ENCODE peak calls at places on chromosomes 16 and 17, in five cellular contexts. B is K562, F is AG04450, P is HL-60, S is neuronal stem cell. E is an unnamed sample. For H3K27me3, the result is how much of the 10 kb centered on the place peaks cover.

GRCh38 chr16:49698931-49699715 is 156.8 kb downstream of the ZNF423 start:
- DNase-seq in B (no peak), P (no peak), F (no peak), S (no peak), E (no peak)

GRCh38 chr16:74224828-74225227 is 71.8 kb upstream of the PSMD7 start:
- DNase-seq in S (no peak), P (no peak), B (no peak), F (no peak), E (no peak)

GRCh38 chr17:40559016-40559853 is 6.0 kb downstream of the CCR7 start:
- DNase-seq in F (no peak), B (no peak), S (no peak), P (no peak), E (no peak)

GRCh38 chr17:17533901-17534441 is 37.8 kb upstream of the RASD1 start:
- DNase-seq in S (no peak), P (no peak), F (no peak), B (no peak), E (no peak)

GRCh38 chr16:50299508-50300105 is 33.3 kb downstream of the ADCY7 start:
- DNase-seq in B (no peak), S (no peak), F (no peak), P (no peak), E (no peak)

GRCh38 chr16:57331355-57331754 is 27.2 kb upstream of the CCL22 start:
- DNase-seq in P (no peak), S (no peak), F (no peak), B (no peak), E (no peak)

GRCh38 chr17:40327244-40327666 is 18.3 kb downstream of the RARA start:
- DNase-seq in S (no peak), P (no peak), B (no peak), F (no peak), E (no peak)

GRCh38 chr17:17491546-17491988 is 4.6 kb downstream of the RASD1 start:
- DNase-seq in B (no peak), S (no peak), P (no peak), F (no peak), E (peak)

GRCh38 chr16:81071816-81072215 is 5.2 kb downstream of the C16orf46 start:
- DNase-seq in P (peak), B (peak), S (no peak), F (no peak), E (no peak)

GRCh38 chr16:2992383-2993081 is 12.3 kb upstream of the PKMYT1 start:
- DNase-seq in S (no peak), B (no peak), P (no peak), F (no peak), E (no peak)

GRCh38 chr17:77287432-77288068 is 146.8 kb downstream of the SEC14L1 start:
- DNase-seq in B (no peak), S (no peak), F (peak), P (no peak), E (no peak)

GRCh38 chr16:84271866-84272265 is 22.8 kb upstream of the WFDC1 start:
- DNase-seq in P (no peak), B (no peak), F (no peak), S (no peak), E (no peak)

GRCh38 chr16:85983064-85983463 is 84.1 kb downstream of the IRF8 start:
- DNase-seq in P (no peak), F (no peak), B (no peak), S (no peak), E (no peak)

GRCh38 chr17:2815781-2816185 is 19.5 kb downstream of the RAP1GAP2 start:
- DNase-seq in P (no peak), S (no peak), B (no peak), F (no peak), E (no peak)

GRCh38 chr17:27544350-27545131 is 86.4 kb upstream of the LGALS9 start:
- DNase-seq in P (peak), B (peak), F (no peak), S (no peak), E (no peak)

GRCh38 chr16:86740817-86741799 is 162.8 kb downstream of the FOXL1 start:
- DNase-seq in S (no peak), P (no peak), B (no peak), F (no peak), E (peak)

GRCh38 chr16:85369741-85370528 is 243.2 kb upstream of the GSE1 start:
- DNase-seq in F (no peak), S (peak), B (peak), P (peak), E (no peak)

DNA sequence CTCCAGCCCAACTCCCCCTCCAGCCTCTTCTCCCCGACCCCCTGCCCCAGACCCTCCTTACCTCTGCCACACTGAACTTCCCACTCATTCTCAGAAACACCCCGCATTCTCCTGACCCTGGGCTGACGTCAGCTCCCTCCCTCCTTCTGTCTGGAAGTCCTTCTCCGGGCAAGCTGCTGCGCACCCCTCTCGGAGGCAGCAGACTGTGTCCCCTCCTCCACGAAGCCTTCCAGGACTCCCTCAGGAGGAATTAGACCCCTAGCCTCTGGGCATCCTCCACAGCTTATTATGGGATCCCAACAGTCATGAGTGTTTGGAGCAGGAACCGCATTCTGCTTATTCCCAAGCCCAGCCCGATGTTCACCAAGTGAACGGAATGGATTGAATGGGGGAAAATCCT is 3.4 kb upstream of the RPL38 start:
- DNase-seq in P (no peak), F (no peak), B (no peak), S (no peak), E (no peak)
- H3K27me3 ChIP-seq in P (under half), F (under half), B (half or more), S (under half), E (under half)

GRCh38 chr16:1311738-1312458 is 2.5 kb downstream of the UBE2I start:
- DNase-seq in P (no peak), S (no peak), F (no peak), B (no peak), E (no peak)
- H3K4me3 ChIP-seq in P (peak), S (peak), F (peak), B (peak), E (peak)

GRCh38 chr17:49016775-49017463 is 19.7 kb downstream of the IGF2BP1 start:
- DNase-seq in P (no peak), S (no peak), F (peak), B (no peak), E (no peak)

GRCh38 chr17:49012893-49013255 is 15.7 kb downstream of the IGF2BP1 start:
- DNase-seq in F (no peak), S (no peak), B (no peak), P (no peak), E (no peak)

GRCh38 chr17:49015924-49016774 is 19.0 kb downstream of the IGF2BP1 start:
- DNase-seq in S (no peak), F (no peak), B (no peak), P (no peak), E (no peak)

GRCh38 chr17:49013311-49014205 is 16.4 kb downstream of the IGF2BP1 start:
- DNase-seq in P (no peak), B (peak), S (peak), F (no peak), E (no peak)

DNA sequence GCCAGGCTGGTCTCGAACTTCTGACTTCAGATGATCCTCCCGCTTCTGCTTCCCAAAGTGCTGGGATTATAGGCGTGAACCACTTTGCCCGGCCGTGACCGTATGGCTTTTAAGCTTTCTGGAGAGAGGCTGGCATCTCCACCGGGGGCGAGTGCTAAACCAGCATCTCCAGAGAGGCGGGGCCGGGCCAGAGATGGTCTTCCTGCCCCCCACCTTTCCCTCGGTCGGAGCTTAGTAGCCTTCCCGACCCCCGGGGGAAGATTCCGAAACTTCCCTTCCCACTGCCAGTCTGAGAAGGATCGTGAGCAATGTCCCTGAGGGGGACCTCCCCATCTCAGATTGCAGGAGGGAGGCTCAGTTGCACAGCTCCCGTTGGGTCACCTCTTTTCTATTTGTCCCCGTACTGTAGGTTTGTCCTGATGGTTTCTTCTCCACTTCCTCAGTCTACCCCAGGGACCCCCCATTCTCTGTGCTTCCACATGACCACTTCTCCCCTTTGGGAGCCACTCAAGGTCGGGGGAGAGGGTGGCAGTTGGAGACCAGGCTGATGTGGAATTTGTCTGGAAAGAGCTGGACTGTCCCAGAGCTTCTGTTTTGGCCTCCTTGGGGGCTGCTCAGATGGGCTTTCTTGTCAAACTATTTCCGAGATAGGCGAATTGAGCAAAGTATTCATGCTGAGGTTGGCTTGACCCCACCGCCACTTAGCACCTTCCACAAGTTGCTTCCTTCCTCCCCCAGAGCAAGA is 18.2 kb downstream of the IGF2BP1 start:
- DNase-seq in B (no peak), S (no peak), F (no peak), P (no peak), E (no peak)
- H3K27me3 ChIP-seq in B (under half), S (under half), F (under half), P (under half), E (half or more)

GRCh38 chr17:59003860-59004259 is 102.8 kb downstream of the TRIM37 start:
- DNase-seq in P (no peak), S (no peak), B (no peak), F (no peak), E (no peak)
- H3K4me3 ChIP-seq in P (no peak), S (no peak), B (no peak), F (no peak), E (no peak)

GRCh38 chr17:79630120-79630519 is 19.3 kb upstream of the RBFOX3 start:
- DNase-seq in B (no peak), S (no peak), P (no peak), F (no peak), E (peak)
- H3K27me3 ChIP-seq in B (half or more), S (under half), P (under half), F (under half), E (under half)

GRCh38 chr16:25692307-25692706 is 548 bp downstream of the HS3ST4 start:
- DNase-seq in B (no peak), P (no peak), F (no peak), S (no peak), E (no peak)
- H3K4me3 ChIP-seq in B (no peak), P (no peak), F (no peak), S (peak), E (peak)

GRCh38 chr17:79844869-79845600 is 5.8 kb upstream of the CBX4 start:
- DNase-seq in F (no peak), S (no peak), P (no peak), B (peak), E (no peak)

GRCh38 chr17:79843917-79844815 is 4.9 kb upstream of the CBX4 start:
- DNase-seq in P (no peak), F (no peak), B (no peak), S (no peak), E (no peak)

GRCh38 chr17:79847698-79848369 is 8.6 kb upstream of the CBX4 start:
- DNase-seq in B (no peak), P (no peak), F (no peak), S (no peak), E (no peak)

GRCh38 chr17:79843475-79843916 is 4.3 kb upstream of the CBX4 start:
- DNase-seq in B (no peak), F (no peak), S (no peak), P (no peak), E (no peak)

DNA sequence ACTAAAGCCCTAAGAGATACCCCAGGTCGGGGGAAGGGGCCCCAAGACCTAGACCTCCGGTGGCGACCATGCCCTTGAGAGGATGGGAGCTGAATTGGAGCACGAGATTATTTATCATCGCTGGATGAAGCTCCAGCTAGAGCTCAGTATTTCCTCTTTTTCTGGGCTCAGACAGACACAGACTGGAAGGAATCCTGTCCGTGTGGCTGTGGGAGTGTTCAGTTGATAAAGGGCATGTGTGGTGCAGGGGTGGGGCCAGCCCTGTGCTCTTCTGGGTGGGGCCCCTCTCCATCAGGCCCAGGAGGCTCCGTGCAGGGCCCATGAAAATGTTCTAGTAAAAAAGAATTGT is 6.3 kb upstream of the CBX4 start:
- DNase-seq in P (peak), B (peak), F (no peak), S (no peak), E (no peak)
- H3K27me3 ChIP-seq in P (under half), B (under half), F (under half), S (half or more), E (under half)

DNA sequence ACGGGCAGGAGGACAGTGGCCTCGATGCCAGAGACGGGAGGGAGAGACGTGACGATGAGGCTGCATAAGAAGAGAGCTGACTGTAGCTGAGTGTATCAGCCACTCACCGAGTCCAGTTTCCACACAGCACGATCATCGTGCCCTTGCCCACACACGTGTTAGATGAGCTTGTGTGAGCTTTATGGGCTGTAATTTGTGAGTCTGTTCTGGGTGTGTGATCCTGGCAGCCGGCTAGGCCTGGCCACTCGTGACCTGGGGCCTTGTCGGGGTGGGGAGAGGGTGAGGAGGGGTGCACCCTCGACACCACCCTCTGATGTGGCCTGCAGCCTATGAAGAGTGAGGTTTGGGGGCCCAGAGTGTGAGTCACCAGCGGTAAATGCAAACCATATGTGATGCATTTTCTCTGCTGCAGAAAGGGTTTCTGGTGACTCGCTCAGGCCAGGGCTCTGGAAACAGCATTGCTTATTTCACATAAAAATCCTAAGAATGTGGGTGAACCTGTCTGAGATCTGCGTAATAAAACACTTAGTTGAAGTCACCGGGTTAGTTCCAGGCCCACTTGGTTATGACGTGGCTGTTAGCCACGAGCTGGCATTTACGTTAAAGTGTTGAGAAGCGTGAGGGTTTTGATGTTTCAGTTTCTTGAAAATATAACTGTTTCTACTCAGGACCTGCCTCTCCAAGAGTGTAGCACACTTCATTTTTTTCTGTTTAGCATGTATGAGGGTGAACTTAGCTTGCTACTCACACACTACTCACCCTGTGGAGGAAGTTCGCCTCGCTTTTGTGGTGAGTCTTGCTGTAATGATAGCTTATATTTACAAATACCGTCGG is 4.2 kb downstream of the METRNL start:
- DNase-seq in F (peak), P (peak), S (no peak), B (no peak), E (no peak)
- H3K4me3 ChIP-seq in F (peak), P (no peak), S (no peak), B (no peak), E (no peak)

DNA sequence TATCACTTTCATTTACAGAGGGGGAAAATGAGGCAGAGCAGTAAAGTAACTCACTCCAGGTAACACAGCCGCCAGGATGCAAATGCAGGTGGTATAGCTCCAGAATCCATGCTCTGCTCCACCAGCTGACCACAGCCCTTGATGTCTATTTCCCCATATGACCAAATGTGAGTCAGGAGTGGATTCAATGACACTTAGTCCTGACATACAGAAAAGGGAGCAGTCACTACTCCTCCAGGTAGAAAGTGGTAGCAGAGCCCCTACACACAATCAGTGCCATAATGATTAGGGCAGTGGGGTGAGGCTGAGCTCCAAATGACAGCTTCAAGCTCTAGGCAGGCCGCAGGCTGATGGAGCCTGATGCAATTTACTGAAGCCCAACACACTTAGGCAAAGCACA is 43.3 kb upstream of the GFOD2 start:
- DNase-seq in S (no peak), B (no peak), F (no peak), P (no peak), E (no peak)
- H3K27me3 ChIP-seq in S (under half), B (under half), F (under half), P (under half), E (under half)

GRCh38 chr17:6639014-6639650 is 1.4 kb downstream of the KIAA0753 start:
- DNase-seq in F (no peak), P (no peak), B (peak), S (no peak), E (no peak)
- H3K4me3 ChIP-seq in F (peak), P (peak), B (peak), S (peak), E (peak)

E was measured in dorsolateral prefrontal cortex.